ENCODE peak calls at places on chromosomes 12 and 14, in four cellular contexts. M is GM12878, V is GM12891, W is K562. T is an unnamed sample.

GRCh38 chr12:131211279-131211938 is 257.7 kb downstream of the ADGRD1 start:
- DNase-seq in M (no peak), W (no peak), V (no peak), T (no peak)

GRCh38 chr12:1870998-1871917 is 47.2 kb downstream of the CACNA2D4 start:
- DNase-seq in V (no peak), W (no peak), M (no peak), T (no peak)

GRCh38 chr12:55074771-55075170 is 51.4 kb upstream of the OR9K2 start:
- DNase-seq in W (no peak), V (no peak), M (no peak), T (no peak)

GRCh38 chr12:27199638-27200300 is 44.3 kb upstream of the STK38L start:
- DNase-seq in W (no peak), V (no peak), M (no peak), T (no peak)

GRCh38 chr12:87259405-87259804 is 769.8 kb downstream of the C12orf50 start:
- DNase-seq in V (no peak), W (no peak), M (no peak), T (no peak)

GRCh38 chr14:59478540-59478939 is 5.7 kb downstream of the L3HYPDH start:
- DNase-seq in V (no peak), M (no peak), W (no peak), T (no peak)

GRCh38 chr14:81625343-81625742 is 91.7 kb upstream of the SEL1L start:
- DNase-seq in V (no peak), W (no peak), M (no peak), T (no peak)

GRCh38 chr12:91133871-91134270 is 22.6 kb upstream of the LUM start:
- DNase-seq in W (no peak), V (no peak), M (no peak), T (no peak)

GRCh38 chr12:57797938-57798337 is 15.4 kb downstream of the TSFM start:
- DNase-seq in V (no peak), W (no peak), M (no peak), T (no peak)

GRCh38 chr12:71640316-71640715 is 23.3 kb downstream of the ZFC3H1 start:
- DNase-seq in W (no peak), M (no peak), V (no peak), T (no peak)

GRCh38 chr12:71636704-71637115 is 26.9 kb downstream of the ZFC3H1 start:
- DNase-seq in V (peak), M (peak), W (peak), T (peak)

GRCh38 chr12:71638499-71638898 is 25.1 kb downstream of the ZFC3H1 start:
- DNase-seq in W (no peak), V (no peak), M (no peak), T (no peak)

GRCh38 chr12:71641390-71641789 is 22.3 kb downstream of the ZFC3H1 start:
- DNase-seq in M (no peak), V (no peak), W (peak), T (no peak)

DNA sequence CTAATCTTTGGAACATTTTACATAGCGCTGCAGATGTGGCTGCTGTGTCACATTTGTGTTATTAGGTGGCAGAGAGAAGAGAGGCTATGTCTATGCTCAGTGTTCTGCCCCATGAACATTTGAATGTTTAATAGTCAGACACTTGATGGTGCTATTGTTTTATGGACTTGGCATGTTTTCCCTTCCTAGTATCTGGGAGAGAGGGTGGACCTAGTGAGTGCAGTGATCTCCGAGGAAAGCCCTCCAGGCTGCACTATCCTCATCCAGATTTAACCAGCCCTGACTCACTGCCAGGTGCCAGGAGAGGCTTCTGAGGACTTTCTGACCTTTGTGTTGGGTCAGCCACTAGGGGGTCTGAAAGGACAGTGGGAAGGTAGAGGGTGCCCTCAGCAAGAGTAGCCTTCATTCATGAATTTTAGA is 24.3 kb downstream of the ZFC3H1 start:
- DNase-seq in M (no peak), V (no peak), W (no peak), T (no peak)
- TF ChIP-seq SPI1 in M (no peak), V (no peak), W (no peak), T (no peak)

GRCh38 chr12:89901906-89902648 is 193.4 kb upstream of the ATP2B1 start:
- DNase-seq in W (no peak), M (no peak), V (no peak), T (no peak)

GRCh38 chr12:89906178-89906577 is 197.5 kb upstream of the ATP2B1 start:
- DNase-seq in W (no peak), M (no peak), V (no peak), T (no peak)

GRCh38 chr12:89909753-89910152 is 201.1 kb upstream of the ATP2B1 start:
- DNase-seq in M (no peak), W (no peak), V (no peak), T (no peak)

GRCh38 chr12:89906824-89907223 is 198.2 kb upstream of the ATP2B1 start:
- DNase-seq in M (no peak), V (no peak), W (no peak), T (no peak)

DNA sequence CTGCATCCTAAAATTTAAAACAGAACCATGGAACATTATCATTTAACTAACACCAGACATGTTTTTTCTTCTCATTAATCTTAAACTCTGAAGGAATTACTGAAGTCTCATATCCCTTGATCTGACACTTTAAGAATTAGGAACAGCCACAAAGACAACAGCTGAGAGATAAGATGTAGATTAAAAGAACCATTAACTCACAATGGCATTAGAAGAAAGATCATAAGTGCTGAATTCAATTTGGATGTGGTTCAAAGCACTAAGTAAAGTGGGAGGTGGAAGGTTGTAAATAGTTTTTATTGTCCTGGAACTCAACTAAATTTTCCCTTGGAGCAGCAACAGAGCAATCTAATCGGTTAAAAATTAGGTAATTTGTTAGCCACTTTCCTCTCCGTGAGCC is 199.0 kb upstream of the ATP2B1 start:
- DNase-seq in W (no peak), V (no peak), M (no peak), T (no peak)
- TF ChIP-seq SPI1 in W (no peak), V (no peak), M (no peak), T (no peak)

GRCh38 chr12:98578821-98579220 is 14.7 kb upstream of the SLC25A3 start:
- DNase-seq in V (no peak), M (no peak), W (peak), T (peak)
- TF ChIP-seq SPI1 in V (no peak), M (no peak), W (peak), T (peak)

GRCh38 chr12:63917864-63918742 is 73.6 kb downstream of the SRGAP1 start:
- DNase-seq in W (no peak), V (no peak), M (peak), T (peak)
- TF ChIP-seq SPI1 in W (no peak), V (no peak), M (no peak), T (no peak)

GRCh38 chr12:32903763-32904162 is 7.2 kb upstream of the PKP2 start:
- DNase-seq in M (no peak), W (no peak), V (no peak), T (no peak)

GRCh38 chr12:32903318-32903717 is 6.7 kb upstream of the PKP2 start:
- DNase-seq in W (no peak), M (no peak), V (no peak), T (no peak)

GRCh38 chr12:32907166-32907565 is 10.6 kb upstream of the PKP2 start:
- DNase-seq in W (no peak), M (no peak), V (no peak), T (no peak)

GRCh38 chr12:32907898-32908476 is 11.4 kb upstream of the PKP2 start:
- DNase-seq in M (no peak), V (no peak), W (no peak), T (no peak)

GRCh38 chr12:32906407-32907165 is 10.0 kb upstream of the PKP2 start:
- DNase-seq in V (no peak), M (peak), W (no peak), T (no peak)
- TF ChIP-seq SPI1 in V (peak), M (no peak), W (no peak), T (no peak)

DNA sequence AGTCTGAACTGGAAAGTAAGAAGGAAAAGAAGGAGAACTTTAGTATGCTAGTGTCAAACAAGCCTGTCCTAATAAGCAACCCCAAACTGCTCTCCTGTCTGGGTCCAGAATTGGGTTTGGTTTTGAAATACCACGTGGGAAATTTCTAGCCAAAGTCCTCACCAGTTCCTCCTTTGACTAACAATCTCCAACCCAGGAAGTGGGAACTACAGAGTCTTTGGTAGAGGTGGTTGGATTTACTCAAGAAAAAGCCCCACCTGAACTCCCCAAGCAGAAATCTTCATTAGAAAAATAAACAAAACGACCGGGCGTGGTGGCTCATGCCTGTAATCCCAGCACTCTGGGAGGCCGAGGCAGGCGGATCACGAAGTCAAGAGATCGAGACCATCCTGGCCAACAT is 17.3 kb upstream of the EIF4B start:
- DNase-seq in W (no peak), M (no peak), V (no peak), T (peak)
- TF ChIP-seq SPI1 in W (peak), M (peak), V (peak), T (peak)

DNA sequence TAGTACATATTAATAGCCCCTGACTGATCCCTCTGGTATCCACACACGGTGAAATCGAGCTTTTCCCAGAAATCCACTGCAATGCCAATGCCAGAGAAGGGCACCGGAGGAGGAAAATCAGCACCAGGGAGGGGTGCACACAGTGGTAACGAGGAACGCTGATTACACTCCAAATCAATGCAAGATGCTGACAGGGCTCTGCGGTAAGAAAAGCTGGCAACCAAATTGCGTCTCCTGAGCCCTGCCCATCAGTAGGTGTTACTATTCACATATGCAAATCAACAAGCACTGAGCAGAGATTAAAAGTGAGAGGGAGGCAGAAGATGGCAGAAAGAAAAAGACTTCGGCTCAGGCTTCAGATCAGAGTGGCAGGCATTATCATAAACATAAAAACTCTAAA is 159.1 kb downstream of the RPS29 start:
- DNase-seq in W (no peak), V (no peak), M (no peak), T (no peak)
- TF ChIP-seq SPI1 in W (no peak), V (no peak), M (no peak), T (no peak)

DNA sequence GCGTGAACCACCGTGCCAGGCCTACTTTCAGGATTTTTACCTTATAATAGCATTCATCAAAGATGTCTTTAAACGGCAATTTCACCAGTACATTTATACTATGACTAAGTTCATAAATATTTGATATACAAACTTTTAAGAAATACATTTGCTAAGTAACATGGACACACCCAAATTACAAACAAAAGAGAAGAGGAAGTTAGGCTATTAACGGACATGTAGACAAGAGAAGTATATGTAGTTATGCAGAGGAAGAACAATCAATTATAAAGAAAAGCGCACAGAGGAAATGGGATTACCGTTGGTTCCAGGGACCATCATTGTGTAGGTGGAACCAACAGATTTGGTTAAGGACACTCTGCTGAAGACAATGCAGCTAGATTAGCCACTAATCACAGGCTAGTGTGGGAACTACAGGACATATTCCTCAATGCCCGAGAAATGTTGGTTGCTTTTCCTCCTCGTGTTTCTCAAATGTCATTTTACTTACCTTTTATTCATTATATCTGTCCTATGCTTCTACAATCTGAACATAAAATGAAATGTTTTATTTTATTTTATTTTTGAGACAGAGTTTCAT is 24.0 kb upstream of the PKP2 start:
- DNase-seq in V (no peak), M (no peak), W (no peak), T (no peak)
- TF ChIP-seq SPI1 in V (no peak), M (no peak), W (no peak), T (no peak)

GRCh38 chr14:68307769-68308168 is 485.1 kb downstream of the ZFP36L1 start:
- DNase-seq in W (no peak), V (no peak), M (no peak), T (no peak)
- TF ChIP-seq SPI1 in W (no peak), V (no peak), M (no peak), T (no peak)

T was measured in HL-60.